ENCODE peak calls at places on chromosomes 11 and 22, in four cellular contexts. O is HepG2, L is A549, V is GM12878. Y is an unnamed sample.

GRCh38 chr22:30396871-30397655 is at the start of gene SEC14L2:
- DNase-seq in O (no peak), L (peak; percentile 33), V (no peak), Y (no peak)

GRCh38 chr11:1501421-1502167 is 15.0 kb upstream of the MOB2 start:
- DNase-seq in L (no peak), O (no peak), V (no peak), Y (no peak)

GRCh38 chr22:46934746-46935491 is 172.5 kb downstream of the TBC1D22A start:
- DNase-seq in L (peak; percentile 56), O (peak; percentile 84), V (peak; percentile 17), Y (peak; percentile 90)

GRCh38 chr11:78573271-78574035 is 1.2 kb downstream of the NARS2 start:
- DNase-seq in L (no peak), V (no peak), O (no peak), Y (no peak)

GRCh38 chr22:43923191-43923590 is 414 bp upstream of the PNPLA3 start:
- DNase-seq in L (no peak), V (no peak), O (no peak), Y (no peak)

GRCh38 chr11:79173615-79174014 is 267.2 kb downstream of the TENM4 start:
- DNase-seq in L (no peak), V (no peak), O (no peak), Y (no peak)

GRCh38 chr22:37166675-37167066 is 17.0 kb upstream of the IL2RB start:
- DNase-seq in L (peak; percentile 84), O (peak; percentile 42), V (no peak), Y (peak; percentile 78)

GRCh38 chr22:35731321-35731720 is 13.6 kb downstream of the APOL5 start:
- DNase-seq in L (no peak), V (no peak), O (no peak), Y (no peak)

GRCh38 chr11:92979176-92979575 is 9.7 kb downstream of the MTNR1B start:
- DNase-seq in V (no peak), L (no peak), O (no peak), Y (no peak)

GRCh38 chr22:48919187-48919590 is 908.5 kb downstream of the BRD1 start:
- DNase-seq in L (no peak), O (no peak), V (no peak), Y (no peak)

GRCh38 chr11:101169944-101170343 is 40.3 kb upstream of the PGR start:
- DNase-seq in L (no peak), V (no peak), O (no peak), Y (no peak)

GRCh38 chr11:64007160-64007628 is 21.0 kb downstream of the OTUB1 start:
- DNase-seq in V (no peak), L (peak; percentile 63), O (no peak), Y (no peak)

GRCh38 chr11:130561441-130561881 is 113.0 kb downstream of the ADAMTS15 start:
- DNase-seq in O (no peak), L (no peak), V (no peak), Y (no peak)

GRCh38 chr22:43861529-43861928 is 784 bp downstream of the SULT4A1 start:
- DNase-seq in V (no peak), O (no peak), L (no peak), Y (no peak)

GRCh38 chr22:27137809-27138400 is 480.5 kb downstream of the MIAT start:
- DNase-seq in L (no peak), V (no peak), O (no peak), Y (no peak)

GRCh38 chr22:25282346-25282670 is 62.9 kb downstream of the CRYBB2 start:
- DNase-seq in V (no peak), O (no peak), L (no peak), Y (no peak)
- TF ChIP-seq ESRRA in V (no peak), O (no peak), L (no peak), Y (no peak)

DNA sequence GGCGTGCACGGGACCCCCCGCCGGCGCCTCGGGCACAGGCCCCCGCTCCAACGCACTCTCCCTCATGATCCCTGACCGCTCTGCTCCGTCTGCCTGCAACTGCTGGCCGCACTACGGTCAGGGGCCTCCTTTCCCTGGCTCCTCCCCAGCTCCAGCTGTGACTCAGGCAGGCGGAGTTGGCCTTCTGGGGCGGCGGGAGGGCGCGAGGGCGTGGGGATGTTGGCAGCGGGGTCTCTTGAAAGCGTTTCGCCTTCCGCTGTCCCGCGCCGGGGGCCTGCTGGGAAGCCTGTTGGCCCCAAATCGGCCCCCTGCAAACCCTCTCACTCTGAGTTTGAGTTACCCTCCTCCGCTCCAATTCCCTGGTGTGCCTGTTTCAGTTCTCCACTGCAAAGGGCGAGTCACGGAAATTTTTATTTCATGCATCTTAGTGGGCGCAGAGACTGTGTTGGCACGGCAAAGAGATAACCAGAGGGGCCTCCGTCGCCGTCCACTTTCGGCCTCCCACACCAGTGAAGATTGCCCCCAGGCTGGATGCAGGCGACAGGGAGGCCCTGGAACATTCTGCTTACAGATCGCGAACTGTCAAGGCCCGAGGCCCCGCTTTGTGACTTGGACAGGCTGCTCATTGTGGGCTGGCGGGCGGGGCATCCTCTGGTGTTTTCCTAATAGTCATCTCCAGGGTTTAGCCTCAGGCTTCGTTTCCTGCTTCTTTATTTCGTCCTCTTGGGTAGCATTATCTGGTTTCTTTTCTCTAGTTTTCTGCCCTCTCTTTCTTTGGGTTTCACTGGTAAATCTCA is at the start of gene CAVIN3:
- DNase-seq in O (no peak), V (peak; percentile 43), L (peak; percentile 51), Y (peak; percentile 7)
- TF ChIP-seq SMC3 in O (no peak), V (no peak), L (no peak), Y (no peak)

DNA sequence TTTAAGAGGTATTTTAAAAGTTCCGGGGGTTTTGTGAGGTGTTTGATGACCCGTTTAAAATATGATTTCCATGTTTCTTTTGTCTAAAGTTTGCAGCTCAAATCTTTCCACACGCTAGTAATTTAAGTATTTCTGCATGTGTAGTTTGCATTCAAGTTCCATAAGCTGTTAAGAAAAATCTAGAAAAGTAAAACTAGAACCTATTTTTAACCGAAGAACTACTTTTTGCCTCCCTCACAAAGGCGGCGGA is 193 bp upstream of the MALAT1 start:
- DNase-seq in O (no peak), V (no peak), L (no peak), Y (no peak)
- TF ChIP-seq ESRRA in O (no peak), V (no peak), L (no peak), Y (no peak)

GRCh38 chr11:27910186-27910941 is 197.6 kb downstream of the KIF18A start:
- DNase-seq in L (peak; percentile 50), V (no peak), O (no peak), Y (no peak)
- TF ChIP-seq SMC3 in L (no peak), V (no peak), O (no peak), Y (no peak)

GRCh38 chr11:32374261-32374711 is 61.1 kb downstream of the WT1 start:
- DNase-seq in V (peak; percentile 25), L (peak; percentile 66), O (peak; percentile 62), Y (peak; percentile 75)
- TF ChIP-seq ESRRA in V (no peak), L (no peak), O (no peak), Y (peak; percentile 19)

DNA sequence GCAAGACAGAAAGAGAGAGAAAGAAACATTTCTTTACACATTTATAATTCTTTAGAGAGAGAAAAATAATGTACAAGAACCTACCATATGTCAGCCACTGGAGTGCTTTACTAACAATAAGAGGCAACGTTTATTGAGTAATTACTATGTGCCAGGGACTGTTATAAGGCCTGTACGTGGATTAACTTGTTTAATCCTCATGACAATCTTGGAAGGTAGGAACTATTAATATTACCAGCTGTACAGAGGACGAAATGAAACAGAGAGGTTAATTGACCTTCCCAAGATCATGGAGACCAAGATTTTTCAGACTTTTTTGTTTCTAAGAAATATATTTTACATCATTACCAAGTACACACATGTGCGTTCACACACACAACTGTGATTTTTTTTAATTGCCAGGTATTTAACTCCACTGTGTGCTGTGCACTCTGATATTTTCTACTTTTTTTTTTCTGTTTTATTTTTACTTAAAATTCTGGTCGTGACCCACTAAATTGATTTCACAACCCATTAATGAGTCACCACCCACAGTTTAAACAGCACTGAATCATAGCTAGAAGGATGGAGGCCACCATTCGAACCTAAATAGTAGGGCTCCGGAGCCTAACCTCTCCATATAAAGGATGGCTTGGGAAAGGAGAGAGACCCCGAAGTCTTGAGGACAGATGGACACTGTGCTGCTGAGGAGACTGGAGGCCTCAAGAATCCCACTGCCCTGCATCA is 21.4 kb downstream of the CREB3L1 start:
- DNase-seq in V (no peak), O (no peak), L (peak; percentile 62), Y (no peak)
- TF ChIP-seq SMC3 in V (no peak), O (no peak), L (no peak), Y (no peak)